ENCODE peak calls at places on chromosomes 16 and 17, in four cellular contexts. One of them, this sample, is unnamed.

GRCh38 chr17:28584434-28584833 is 7.7 kb upstream of the ALDOC start:
- DNase-seq in upper lobe of right lung: no peak
- DNase-seq in T-cell: no peak
- DNase-seq in mucosa of descending colon: no peak
- DNase-seq in this sample: no peak

GRCh38 chr16:4369006-4369766 is 2.5 kb upstream of the VASN start:
- DNase-seq in upper lobe of right lung: no peak
- DNase-seq in T-cell: no peak
- DNase-seq in mucosa of descending colon: no peak
- DNase-seq in this sample: no peak

GRCh38 chr16:8623634-8624033 is 2.1 kb downstream of the METTL22 start:
- DNase-seq in upper lobe of right lung: no peak
- DNase-seq in T-cell: no peak
- DNase-seq in mucosa of descending colon: no peak
- DNase-seq in this sample: no peak

GRCh38 chr17:15662726-15663125 is 21.4 kb downstream of the TRIM16 start:
- DNase-seq in mucosa of descending colon: no peak
- DNase-seq in T-cell: no peak
- DNase-seq in upper lobe of right lung: no peak
- DNase-seq in this sample: no peak

GRCh38 chr16:15559176-15559575 is 83.8 kb downstream of the MARF1 start:
- DNase-seq in upper lobe of right lung: no peak
- DNase-seq in T-cell: no peak
- DNase-seq in mucosa of descending colon: no peak
- DNase-seq in this sample: no peak

GRCh38 chr16:20866161-20866772 is 33.9 kb downstream of the DCUN1D3 start:
- DNase-seq in mucosa of descending colon: peak
- DNase-seq in T-cell: no peak
- DNase-seq in upper lobe of right lung: no peak
- DNase-seq in this sample: peak

GRCh38 chr16:84999200-84999599 is 12.1 kb downstream of the ZDHHC7 start:
- DNase-seq in upper lobe of right lung: no peak
- DNase-seq in mucosa of descending colon: no peak
- DNase-seq in T-cell: no peak
- DNase-seq in this sample: no peak

GRCh38 chr17:13087802-13088201 is 70.0 kb upstream of the ELAC2 start:
- DNase-seq in T-cell: no peak
- DNase-seq in mucosa of descending colon: no peak
- DNase-seq in upper lobe of right lung: no peak
- DNase-seq in this sample: no peak

GRCh38 chr17:2982854-2983636 is 80.4 kb downstream of the OR1D5 start:
- DNase-seq in T-cell: no peak
- DNase-seq in mucosa of descending colon: peak
- DNase-seq in upper lobe of right lung: peak
- DNase-seq in this sample: peak

This sample was measured in colonic mucosa.